ENCODE peak calls at places on chromosomes 7 and 10, in four cellular contexts. T is AG10803, J is HEK293T, E is RPMI8226. K is an unnamed sample.

GRCh38 chr7:2651847-2652735 is 20.3 kb downstream of the TTYH3 start:
- DNase-seq in T (no peak), J (no peak), E (no peak), K (no peak)

GRCh38 chr10:74156919-74157289 is 5.9 kb downstream of the ADK start:
- DNase-seq in T (no peak), J (no peak), E (peak; percentile 42), K (no peak)

GRCh38 chr10:3389093-3389492 is 216.5 kb upstream of the PITRM1 start:
- DNase-seq in T (no peak), J (no peak), E (no peak), K (no peak)

GRCh38 chr10:121322046-121322445 is 276.2 kb downstream of the FGFR2 start:
- DNase-seq in T (no peak), J (no peak), E (no peak), K (no peak)

GRCh38 chr10:111281516-111281915 is 204.7 kb downstream of the ADRA2A start:
- DNase-seq in T (peak; percentile 31), J (peak; percentile 44), E (peak; percentile 15), K (peak; percentile 28)

GRCh38 chr7:44143606-44144250 is 2.6 kb upstream of the MYL7 start:
- DNase-seq in T (peak; percentile 69), J (no peak), E (no peak), K (no peak)

GRCh38 chr10:7337431-7338171 is 73.2 kb downstream of the SFMBT2 start:
- DNase-seq in T (no peak), J (no peak), E (no peak), K (no peak)

GRCh38 chr7:668139-668871 is 58.2 kb upstream of the DNAAF5 start:
- DNase-seq in T (peak; percentile 80), J (no peak), E (no peak), K (peak; percentile 33)

GRCh38 chr7:130891254-130892094 is 157.5 kb upstream of the KLF14 start:
- DNase-seq in T (peak; percentile 94), J (no peak), E (no peak), K (peak; percentile 94)

GRCh38 chr7:99644436-99644835 is 27.7 kb downstream of the ZSCAN25 start:
- DNase-seq in T (no peak), J (no peak), E (no peak), K (peak; percentile 14)

GRCh38 chr7:157521061-157521731 is 184.4 kb downstream of the DNAJB6 start:
- DNase-seq in T (no peak), J (no peak), E (no peak), K (no peak)

K was measured in EL.